ENCODE peak calls at places on chromosomes 2 and 18, in ten cellular contexts. G is ELR; S is lung microvascular endothelial cell; B is activated CD4-positive, alpha-beta T cell treated with anti-CD3 and anti-CD28 coated beads, Interleukin-2, amount 50 U/mL, for 24 hours; T is fibroblast of lung; W is RWPE1; M is HFF-Myc; L is HCT116; Y is posterior vena cava; R is T-helper 17 cell. U is an unnamed sample.

GRCh38 chr2:74103763-74104162 is 43.9 kb downstream of the BOLA3 start:
- DNase-seq in G (no peak), S (no peak), B (no peak), T (no peak), W (no peak), M (no peak), L (no peak), Y (no peak), R (no peak), U (no peak)

GRCh38 chr2:41914936-41915335 is 132.9 kb upstream of the PKDCC start:
- DNase-seq in G (no peak), S (no peak), B (no peak), T (peak), W (no peak), M (no peak), L (no peak), Y (no peak), R (no peak), U (no peak)

GRCh38 chr2:241613018-241613780 is 23.8 kb downstream of the THAP4 start:
- DNase-seq in G (no peak), S (no peak), B (no peak), T (peak), W (no peak), M (no peak), L (no peak), Y (no peak), R (no peak), U (no peak)

GRCh38 chr2:11430729-11431128 is 35.2 kb downstream of the E2F6 start:
- DNase-seq in G (no peak), S (no peak), B (no peak), T (no peak), W (peak), M (no peak), L (no peak), Y (no peak), R (no peak), U (no peak)

GRCh38 chr18:13614701-13615288 is 111.6 kb downstream of the FAM210A start:
- DNase-seq in G (no peak), S (no peak), B (no peak), T (no peak), W (no peak), M (no peak), L (no peak), Y (peak), R (no peak), U (no peak)

GRCh38 chr2:167187910-167188595 is 299.8 kb downstream of the XIRP2 start:
- DNase-seq in G (no peak), S (no peak), B (no peak), T (no peak), W (no peak), M (no peak), L (no peak), Y (no peak), R (no peak), U (no peak)

GRCh38 chr18:45916302-45916701 is 50.8 kb downstream of the EPG5 start:
- DNase-seq in G (no peak), S (no peak), B (no peak), T (no peak), W (no peak), M (no peak), L (no peak), Y (no peak), R (no peak), U (no peak)

GRCh38 chr2:73174941-73175662 is 27.3 kb upstream of the NOTO start:
- DNase-seq in G (no peak), S (no peak), B (no peak), T (no peak), W (no peak), M (no peak), L (no peak), Y (peak), R (no peak), U (no peak)

GRCh38 chr2:11729362-11730212 is 16.8 kb upstream of the LPIN1 start:
- DNase-seq in G (no peak), S (no peak), B (no peak), T (no peak), W (no peak), M (no peak), L (no peak), Y (no peak), R (no peak), U (no peak)

GRCh38 chr2:22209545-22209944 is 1085.8 kb downstream of the TDRD15 start:
- DNase-seq in G (no peak), S (no peak), B (no peak), T (no peak), W (no peak), M (no peak), L (no peak), Y (no peak), R (no peak), U (no peak)

GRCh38 chr18:25298853-25299274 is 53.1 kb downstream of the ZNF521 start:
- DNase-seq in G (peak), S (peak), B (no peak), T (peak), W (peak), M (peak), L (no peak), Y (no peak), R (no peak), U (peak)

GRCh38 chr2:178392215-178392614 is 58.8 kb downstream of the PRKRA start:
- DNase-seq in G (peak), S (peak), B (no peak), T (no peak), W (no peak), M (no peak), L (no peak), Y (no peak), R (no peak), U (no peak)

GRCh38 chr2:170152421-170152820 is 25.5 kb upstream of the MYO3B start:
- DNase-seq in G (no peak), S (no peak), B (no peak), T (no peak), W (no peak), M (no peak), L (no peak), Y (no peak), R (no peak), U (no peak)

GRCh38 chr18:23994361-23994902 is 20.1 kb upstream of the TTC39C start:
- DNase-seq in G (peak), S (peak), B (no peak), T (peak), W (peak), M (peak), L (peak), Y (peak), R (peak), U (no peak)

GRCh38 chr2:62456721-62457539 is 49.1 kb downstream of the TMEM17 start:
- DNase-seq in G (peak), S (peak), B (peak), T (peak), W (peak), M (no peak), L (no peak), Y (peak), R (peak), U (no peak)

GRCh38 chr18:2356906-2357305 is 214.4 kb downstream of the METTL4 start:
- DNase-seq in G (no peak), S (no peak), B (no peak), T (no peak), W (no peak), M (no peak), L (no peak), Y (no peak), R (no peak), U (no peak)

U was measured in pulmonary artery endothelial cell.